ENCODE peak calls at places on chromosomes 16 and 17, in six cellular contexts. K, G, B, S, O and F are unnamed samples.
A peak's percentile ranks its signal among the peaks of the same experiment; 100 is the strongest.

GRCh38 chr16:681746-682427 is 1.7 kb downstream of the STUB1 start:
- DNase-seq in K (no peak), G (no peak), B (no peak), S (no peak), O (no peak), F (no peak)

GRCh38 chr17:56995776-56996175 is 17.8 kb downstream of the SCPEP1 start:
- DNase-seq in K (no peak), G (no peak), B (no peak), S (no peak), O (no peak), F (no peak)

GRCh38 chr17:34356194-34356593 is at the start of gene CCL13:
- DNase-seq in K (no peak), G (no peak), B (no peak), S (no peak), O (no peak), F (no peak)

GRCh38 chr16:78115659-78116058 is 16.2 kb downstream of the WWOX start:
- DNase-seq in K (no peak), G (no peak), B (no peak), S (no peak), O (no peak), F (no peak)

GRCh38 chr17:14014647-14015046 is 54.7 kb upstream of the COX10 start:
- DNase-seq in K (no peak), G (no peak), B (no peak), S (no peak), O (no peak), F (no peak)

GRCh38 chr17:35057332-35057915 is 6.1 kb downstream of the RFFL start:
- DNase-seq in K (no peak), G (no peak), B (no peak), S (no peak), O (no peak), F (no peak)

GRCh38 chr17:57548421-57549385 is 196.4 kb downstream of the CCDC182 start:
- DNase-seq in K (no peak), G (no peak), B (no peak), S (no peak), O (no peak), F (no peak)

GRCh38 chr16:22018559-22018958 is 10.6 kb downstream of the MOSMO start:
- DNase-seq in K (no peak), G (no peak), B (no peak), S (no peak), O (no peak), F (no peak)

GRCh38 chr16:60013076-60013475 is 1279.0 kb upstream of the GOT2 start:
- DNase-seq in K (no peak), G (no peak), B (no peak), S (no peak), O (no peak), F (no peak)

GRCh38 chr17:31744541-31744951 is 114.5 kb downstream of the COPRS start:
- DNase-seq in K (no peak), G (no peak), B (no peak), S (no peak), O (no peak), F (no peak)

GRCh38 chr17:65359016-65359415 is 202.4 kb downstream of the AXIN2 start:
- DNase-seq in K (no peak), G (no peak), B (peak; percentile 46), S (peak; percentile 76), O (no peak), F (no peak)

GRCh38 chr16:86519649-86520316 is 9.5 kb downstream of the FOXF1 start:
- DNase-seq in K (no peak), G (no peak), B (no peak), S (no peak), O (peak; percentile 51), F (no peak)

GRCh38 chr17:32629563-32630190 is 142.9 kb downstream of the CDK5R1 start:
- DNase-seq in K (no peak), G (no peak), B (no peak), S (no peak), O (no peak), F (no peak)

GRCh38 chr17:10809605-10810004 is 5.7 kb upstream of the TMEM238L start:
- DNase-seq in K (no peak), G (no peak), B (no peak), S (no peak), O (no peak), F (no peak)

GRCh38 chr17:79859676-79860615 is 20.7 kb upstream of the CBX4 start:
- DNase-seq in K (no peak), G (no peak), B (no peak), S (no peak), O (no peak), F (no peak)

GRCh38 chr16:68292425-68292824 is 18.3 kb downstream of the SLC7A6OS start:
- DNase-seq in K (no peak), G (no peak), B (no peak), S (no peak), O (no peak), F (no peak)

GRCh38 chr16:2691491-2692248 is 9.3 kb downstream of the KCTD5 start:
- DNase-seq in K (no peak), G (peak; percentile 58), B (no peak), S (no peak), O (no peak), F (no peak)

GRCh38 chr16:79204486-79204885 is 396.1 kb downstream of the MAF start:
- DNase-seq in K (no peak), G (no peak), B (no peak), S (no peak), O (no peak), F (no peak)

GRCh38 chr16:75351183-75351582 is 82.1 kb downstream of the CFDP1 start:
- DNase-seq in K (peak; percentile 36), G (no peak), B (no peak), S (peak; percentile 68), O (no peak), F (no peak)

GRCh38 chr16:29820730-29821662 is 734 bp downstream of the MVP start:
- DNase-seq in K (no peak), G (no peak), B (no peak), S (no peak), O (peak; percentile 49), F (no peak)

GRCh38 chr17:32302860-32303649 is 37.4 kb downstream of the RHBDL3 start:
- DNase-seq in K (no peak), G (no peak), B (no peak), S (no peak), O (no peak), F (no peak)

GRCh38 chr16:77435240-77435819 is 496 bp upstream of the ADAMTS18 start:
- DNase-seq in K (no peak), G (no peak), B (no peak), S (no peak), O (no peak), F (no peak)

GRCh38 chr17:28745052-28745776 is 1.4 kb downstream of the TRAF4 start:
- DNase-seq in K (no peak), G (no peak), B (no peak), S (no peak), O (peak; percentile 29), F (no peak)

GRCh38 chr17:45013021-45013997 is 38.1 kb downstream of the DCAKD start:
- DNase-seq in K (no peak), G (no peak), B (no peak), S (no peak), O (no peak), F (no peak)

GRCh38 chr17:45740553-45741330 is 43.4 kb upstream of the CRHR1 start:
- DNase-seq in K (no peak), G (no peak), B (no peak), S (no peak), O (no peak), F (no peak)

GRCh38 chr17:75059369-75060345 is 12.6 kb downstream of the KCTD2 start:
- DNase-seq in K (no peak), G (no peak), B (peak; percentile 72), S (peak; percentile 66), O (no peak), F (no peak)

GRCh38 chr17:74430706-74431567 is 951 bp upstream of the GPRC5C start:
- DNase-seq in K (no peak), G (no peak), B (no peak), S (peak; percentile 3), O (no peak), F (no peak)

GRCh38 chr17:56867948-56868376 is 34.0 kb downstream of the DGKE start:
- DNase-seq in K (no peak), G (no peak), B (no peak), S (peak; percentile 72), O (no peak), F (no peak)

GRCh38 chr17:8935194-8935593 is 30.3 kb downstream of the PIK3R5 start:
- DNase-seq in K (no peak), G (no peak), B (no peak), S (no peak), O (peak; percentile 63), F (peak; percentile 97)

GRCh38 chr17:17994271-17994670 is 21.6 kb downstream of the DRC3 start:
- DNase-seq in K (no peak), G (no peak), B (no peak), S (peak; percentile 9), O (no peak), F (no peak)
- TF ChIP-seq CTCF in K (peak; percentile 75), G (no peak), B (peak; percentile 37), S (peak; percentile 26), O (no peak), F (peak; percentile 38)

DNA sequence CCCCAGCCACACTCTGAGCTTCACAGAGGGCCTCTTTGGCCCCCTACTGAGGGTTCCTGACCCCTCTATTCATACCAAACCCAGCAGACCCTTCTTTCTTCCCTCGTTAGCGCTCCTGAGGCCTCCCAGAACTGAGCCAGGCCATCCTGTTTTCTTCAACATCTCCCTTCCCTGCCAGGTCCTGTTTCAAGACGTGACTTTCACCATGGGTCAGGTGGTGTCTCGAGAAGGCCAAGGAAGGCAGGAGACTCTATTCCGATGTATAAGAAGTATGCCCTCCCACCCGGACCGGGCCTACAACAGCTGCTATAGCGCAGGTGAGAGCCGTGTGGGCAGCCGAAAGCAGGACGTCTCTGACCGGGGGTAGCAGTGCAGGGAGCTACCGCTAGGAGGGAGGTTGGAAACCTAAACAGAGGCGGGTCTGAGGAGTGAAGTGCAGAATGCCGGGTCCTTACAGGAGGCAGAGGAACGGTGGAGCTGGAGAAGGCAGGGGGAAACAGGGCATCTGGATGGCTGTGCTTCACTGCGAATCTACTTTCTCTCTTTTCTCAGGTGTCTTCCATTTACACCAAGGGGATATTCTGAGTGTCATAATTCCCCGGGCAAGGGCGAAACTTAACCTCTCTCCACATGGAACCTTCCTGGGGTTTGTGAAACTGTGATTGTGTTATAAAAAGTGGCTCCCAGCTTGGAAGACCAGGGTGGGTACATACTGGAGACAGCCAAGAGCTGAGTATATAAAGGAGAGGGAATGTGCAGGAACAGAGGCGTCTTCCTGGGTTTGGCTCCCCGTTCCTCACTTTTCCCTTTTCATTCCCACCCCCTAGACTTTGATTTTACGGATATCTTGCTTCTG is 1.3 kb upstream of the SENP3 start:
- DNase-seq in K (no peak), G (no peak), B (no peak), S (no peak), O (no peak), F (no peak)
- TF ChIP-seq CTCF in K (no peak), G (no peak), B (peak; percentile 72), S (peak; percentile 69), O (no peak), F (no peak)

GRCh38 chr17:38967290-38967738 is at the start of gene FBXO47:
- DNase-seq in K (no peak), G (peak; percentile 92), B (peak; percentile 28), S (peak; percentile 71), O (peak; percentile 80), F (peak; percentile 93)
- TF ChIP-seq CTCF in K (no peak), G (no peak), B (no peak), S (no peak), O (no peak), F (no peak)

DNA sequence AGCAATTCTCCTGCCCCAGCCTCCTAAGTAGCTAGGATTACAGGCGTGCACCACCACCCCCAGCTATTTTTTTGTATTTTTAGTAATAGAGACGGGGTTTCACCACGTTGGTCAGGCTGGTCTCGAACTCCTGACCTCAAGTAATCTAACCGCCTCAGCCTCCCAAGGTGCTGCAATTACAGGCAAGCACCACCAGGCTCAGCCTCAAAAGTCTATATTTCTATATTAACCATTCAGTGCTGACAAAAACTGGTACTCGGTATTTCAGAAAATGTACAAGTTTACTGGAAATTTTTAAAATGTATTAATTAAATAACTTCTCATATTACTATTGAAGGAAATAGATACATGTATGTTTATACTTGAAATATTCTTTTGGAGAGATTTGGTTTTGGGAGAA is 1.4 kb upstream of the HEXD start:
- DNase-seq in K (no peak), G (peak; percentile 2), B (no peak), S (no peak), O (no peak), F (no peak)
- TF ChIP-seq CTCF in K (no peak), G (no peak), B (no peak), S (no peak), O (no peak), F (peak; percentile 15)